ENCODE peak calls at places on chromosomes 7 and 10, in four cellular contexts. B is fibroblast of lung, V is cardiac muscle cell, C is heart right ventricle. G is an unnamed sample. For H3K36me3 and H3K4me1, the result is how much of the 10 kb centered on the place peaks cover.

GRCh38 chr10:43623351-43623750 is 17.1 kb downstream of the ZNF485 start:
- DNase-seq in B (peak), V (peak), C (no peak), G (no peak)

GRCh38 chr7:132078891-132079735 is 497.2 kb downstream of the PLXNA4 start:
- DNase-seq in V (no peak), B (no peak), C (no peak), G (no peak)

GRCh38 chr7:5396999-5397656 is 26.5 kb downstream of the TNRC18 start:
- DNase-seq in V (peak), B (peak), C (peak), G (peak)

GRCh38 chr7:27134392-27134791 is 3.8 kb upstream of the HOXA4 start:
- DNase-seq in B (peak), V (peak), C (no peak), G (no peak)

GRCh38 chr7:132002343-132002968 is 446.0 kb upstream of the PODXL start:
- DNase-seq in C (no peak), V (no peak), B (peak), G (no peak)

GRCh38 chr7:75019800-75020199 is 53.8 kb downstream of the RCC1L start:
- DNase-seq in V (no peak), C (no peak), B (no peak), G (no peak)

GRCh38 chr7:123594813-123595241 is 6.8 kb upstream of the ASB15 start:
- DNase-seq in B (peak), C (no peak), V (no peak), G (no peak)

GRCh38 chr10:69685802-69686585 is 55.9 kb downstream of the FAM241B start:
- DNase-seq in C (peak), B (peak), V (peak), G (peak)

GRCh38 chr7:55439627-55440026 is 74.5 kb downstream of the LANCL2 start:
- DNase-seq in V (no peak), B (peak), C (no peak), G (no peak)

GRCh38 chr7:11193888-11194287 is 220.2 kb downstream of the PHF14 start:
- DNase-seq in C (no peak), B (no peak), V (peak), G (no peak)

GRCh38 chr7:154437238-154437637 is 385.0 kb downstream of the DPP6 start:
- DNase-seq in C (no peak), V (no peak), B (no peak), G (no peak)

GRCh38 chr10:68461032-68461431 is 10.7 kb downstream of the DNA2 start:
- DNase-seq in V (no peak), B (no peak), C (no peak), G (no peak)

GRCh38 chr10:68462536-68462935 is 9.2 kb downstream of the DNA2 start:
- DNase-seq in C (no peak), B (peak), V (no peak), G (no peak)

GRCh38 chr10:68463365-68464093 is 8.2 kb downstream of the DNA2 start:
- DNase-seq in B (no peak), C (no peak), V (no peak), G (no peak)
- H3K36me3 ChIP-seq in B (under half), C (under half), V (under half), G (under half)

GRCh38 chr10:16611037-16611436 is 89.4 kb upstream of the C1QL3 start:
- DNase-seq in C (peak), B (peak), V (peak), G (no peak)
- H3K4me3 ChIP-seq in C (no peak), B (no peak), V (no peak), G (no peak)

DNA sequence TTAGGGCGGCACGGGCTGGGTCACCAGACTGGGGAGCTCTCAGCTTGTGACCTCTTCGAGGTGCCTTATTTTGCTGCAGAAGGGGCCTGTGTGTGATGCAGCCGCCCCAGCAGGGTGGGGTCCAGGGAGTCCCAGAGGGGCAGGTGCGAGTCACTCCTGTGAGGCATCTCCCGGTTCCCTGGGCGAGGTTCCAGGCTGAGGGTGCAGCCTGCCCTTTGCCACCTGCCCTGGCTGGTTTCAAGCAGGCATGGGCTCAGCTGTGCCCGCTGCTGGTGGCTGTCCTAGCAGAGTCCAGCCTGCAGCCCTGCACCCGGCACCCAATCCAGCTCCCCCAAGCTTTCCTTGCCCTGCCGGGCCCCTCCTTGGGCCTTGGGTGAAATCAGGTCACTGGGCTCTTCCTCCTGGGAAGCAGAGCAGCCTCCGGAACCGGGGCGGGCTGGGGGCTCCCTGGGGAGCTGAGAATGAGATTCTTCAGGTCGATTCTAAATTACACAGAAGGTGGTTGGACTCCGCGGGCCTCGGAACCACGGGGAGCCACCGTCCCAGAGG is 64.8 kb downstream of the PWWP2B start:
- DNase-seq in V (no peak), C (no peak), B (no peak), G (peak)
- H3K4me1 ChIP-seq in V (under half), C (half or more), B (under half), G (under half)

GRCh38 chr7:20141666-20142065 is 75.5 kb downstream of the MACC1 start:
- DNase-seq in V (peak), B (peak), C (no peak), G (no peak)
- H3K36me3 ChIP-seq in V (under half), B (under half), C (under half), G (under half)

G was measured in aorta.